ENCODE peak calls at places on chromosome 17, in five cellular contexts. R is CD8-positive, alpha-beta T cell; W is HCT116; Z is stomach; D is brain microvascular endothelial cell. Y is an unnamed sample.

GRCh38 chr17:73192894-73193701 is at the start of gene COG1:
- DNase-seq in R (peak), Z (peak), D (peak), W (peak), Y (peak)

GRCh38 chr17:1865252-1866037 is 35.6 kb downstream of the RPA1 start:
- DNase-seq in D (peak), W (peak), R (peak), Z (peak), Y (peak)

GRCh38 chr17:46013502-46014165 is 14.6 kb downstream of the STH start:
- DNase-seq in D (peak), R (no peak), W (no peak), Z (no peak), Y (no peak)

GRCh38 chr17:83024205-83024971 is 55.0 kb upstream of the METRNL start:
- DNase-seq in D (no peak), W (no peak), Z (no peak), R (no peak), Y (no peak)

GRCh38 chr17:81518785-81519283 is 6.2 kb upstream of the ACTG1 start:
- DNase-seq in D (no peak), R (no peak), W (no peak), Z (peak), Y (no peak)

GRCh38 chr17:17375826-17376225 is 72.7 kb downstream of the NT5M start:
- DNase-seq in D (no peak), W (no peak), Z (no peak), R (no peak), Y (no peak)

GRCh38 chr17:44197980-44198720 is 1.5 kb downstream of the ATXN7L3 start:
- DNase-seq in Z (no peak), D (no peak), W (peak), R (peak), Y (peak)

GRCh38 chr17:72656114-72656763 is 436.2 kb downstream of the SLC39A11 start:
- DNase-seq in Z (no peak), D (no peak), R (no peak), W (no peak), Y (no peak)

GRCh38 chr17:60039096-60039495 is 39.6 kb downstream of the HEATR6 start:
- DNase-seq in W (no peak), Z (no peak), D (peak), R (no peak), Y (no peak)

GRCh38 chr17:47729486-47729885 is 3.5 kb upstream of the TBX21 start:
- DNase-seq in W (no peak), Z (no peak), D (no peak), R (no peak), Y (no peak)

GRCh38 chr17:59121901-59122480 is 15.3 kb upstream of the TRIM37 start:
- DNase-seq in R (no peak), D (no peak), W (no peak), Z (no peak), Y (no peak)

GRCh38 chr17:81912441-81913309 is 1.5 kb upstream of the PCYT2 start:
- DNase-seq in Z (peak), R (no peak), W (peak), D (no peak), Y (no peak)

GRCh38 chr17:15463363-15463762 is 4.1 kb downstream of the CDRT4 start:
- DNase-seq in W (no peak), Z (peak), D (peak), R (no peak), Y (no peak)

GRCh38 chr17:14289162-14289561 is 11.7 kb upstream of the HS3ST3B1 start:
- DNase-seq in Z (no peak), D (no peak), W (no peak), R (no peak), Y (no peak)

GRCh38 chr17:66426397-66427033 is 124.1 kb downstream of the PRKCA start:
- DNase-seq in Z (no peak), R (peak), W (peak), D (no peak), Y (peak)

GRCh38 chr17:66420961-66421371 is 118.6 kb downstream of the PRKCA start:
- DNase-seq in Z (no peak), R (no peak), D (no peak), W (no peak), Y (no peak)

GRCh38 chr17:66425751-66426396 is 123.5 kb downstream of the PRKCA start:
- DNase-seq in D (no peak), Z (no peak), R (no peak), W (no peak), Y (no peak)

GRCh38 chr17:66423436-66423922 is 121.1 kb downstream of the PRKCA start:
- DNase-seq in Z (no peak), W (no peak), R (no peak), D (no peak), Y (no peak)

GRCh38 chr17:66422181-66422580 is 119.8 kb downstream of the PRKCA start:
- DNase-seq in D (no peak), Z (no peak), W (no peak), R (no peak), Y (no peak)
- H3K27ac ChIP-seq in D (peak), Z (peak), W (no peak), R (no peak), Y (no peak)

GRCh38 chr17:61555127-61555531 is 35.9 kb downstream of the NACA2 start:
- DNase-seq in D (no peak), Z (no peak), W (no peak), R (no peak), Y (no peak)

GRCh38 chr17:61547113-61547512 is 43.9 kb downstream of the NACA2 start:
- DNase-seq in R (no peak), W (no peak), D (no peak), Z (no peak), Y (no peak)

GRCh38 chr17:61556224-61557188 is 34.5 kb downstream of the NACA2 start:
- DNase-seq in W (no peak), R (no peak), D (no peak), Z (no peak), Y (no peak)

GRCh38 chr17:61554209-61554608 is 36.8 kb downstream of the NACA2 start:
- DNase-seq in Z (no peak), R (no peak), D (no peak), W (no peak), Y (no peak)

DNA sequence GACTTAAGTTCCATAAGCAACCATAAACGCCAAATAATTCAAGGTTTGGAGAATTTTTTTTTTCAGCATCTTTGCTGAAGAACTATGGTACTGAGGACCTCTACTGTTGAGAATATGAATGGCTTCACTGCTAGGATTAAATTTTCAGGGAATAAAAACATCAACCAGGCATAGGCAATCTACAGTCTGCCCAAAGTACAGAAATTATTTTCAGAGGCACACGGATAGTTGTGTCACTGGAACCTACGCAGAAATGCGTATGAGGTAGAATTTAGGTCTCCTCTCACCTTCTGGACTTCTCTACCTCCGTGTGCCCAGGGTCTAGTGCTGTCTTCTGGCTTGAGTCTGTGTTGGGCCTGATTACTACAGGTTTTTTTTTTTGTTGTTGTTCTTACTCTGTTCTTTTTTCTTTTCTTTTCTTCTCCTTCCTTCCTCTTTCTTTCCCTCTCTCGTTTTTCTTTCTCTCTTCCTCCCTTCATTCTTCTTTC is 39.7 kb downstream of the NACA2 start:
- DNase-seq in D (no peak), Z (no peak), W (peak), R (no peak), Y (no peak)
- TF ChIP-seq CTCF in D (peak), Z (no peak), W (peak), R (peak), Y (no peak)

GRCh38 chr17:50048146-50048720 is 7.7 kb upstream of the ITGA3 start:
- DNase-seq in D (no peak), Z (no peak), W (no peak), R (no peak), Y (no peak)
- H3K27ac ChIP-seq in D (peak), Z (no peak), W (no peak), R (no peak), Y (no peak)

GRCh38 chr17:76558210-76559095 is 18.6 kb downstream of the PRCD start:
- DNase-seq in W (no peak), R (no peak), Z (no peak), D (no peak), Y (no peak)

GRCh38 chr17:76560877-76561221 is 21.0 kb downstream of the PRCD start:
- DNase-seq in R (no peak), Z (no peak), D (no peak), W (no peak), Y (no peak)

GRCh38 chr17:76560036-76560876 is 20.4 kb downstream of the PRCD start:
- DNase-seq in W (no peak), R (no peak), D (no peak), Z (no peak), Y (no peak)

GRCh38 chr17:76556759-76557367 is 17.0 kb downstream of the PRCD start:
- DNase-seq in W (no peak), Z (peak), D (no peak), R (peak), Y (peak)

DNA sequence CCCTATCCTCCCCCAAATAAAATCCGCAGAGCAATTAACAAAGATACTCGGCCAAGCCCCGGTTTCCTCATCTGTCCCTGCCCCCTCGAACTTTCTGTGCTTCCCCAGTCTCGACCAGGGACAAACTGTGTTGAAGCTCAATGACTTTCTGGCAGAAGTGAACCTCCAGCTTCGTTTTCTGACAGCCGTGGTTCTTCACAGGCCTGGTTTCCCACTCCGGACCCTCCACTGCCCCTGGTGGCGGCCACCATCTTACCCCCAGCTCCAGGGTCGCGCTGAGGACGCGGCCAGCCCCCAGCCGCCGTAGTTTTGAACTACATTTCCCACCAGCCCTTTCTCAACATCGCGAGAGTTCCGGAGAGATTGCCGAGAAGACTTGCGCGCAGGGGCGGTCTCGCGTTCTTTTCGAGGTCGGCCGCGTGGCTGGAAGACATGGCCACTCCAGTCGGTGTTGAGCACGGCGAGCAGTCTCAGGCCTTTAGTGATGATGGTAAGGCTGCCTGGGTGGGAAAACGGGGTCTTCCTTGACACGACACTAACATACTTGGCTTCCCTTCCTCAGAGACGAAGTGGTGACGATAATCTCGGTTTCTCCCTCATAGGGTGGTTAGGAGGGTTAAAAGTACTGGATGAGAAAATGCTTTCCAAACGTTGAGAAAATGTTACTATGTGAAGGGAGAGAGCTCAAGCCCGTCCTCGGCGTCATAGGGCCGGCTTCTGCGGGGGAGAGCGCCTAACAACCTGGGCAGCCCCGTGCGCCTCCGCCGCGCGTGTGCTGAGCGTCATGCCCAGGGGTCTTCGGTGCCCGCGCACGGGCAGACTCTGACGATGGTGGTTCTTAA is 17.7 kb downstream of the PRCD start:
- DNase-seq in W (peak), Z (peak), R (peak), D (peak), Y (peak)
- TF ChIP-seq CTCF in W (no peak), Z (no peak), R (peak), D (peak), Y (peak)

GRCh38 chr17:40500190-40500589 is 1.2 kb downstream of the TNS4 start:
- DNase-seq in R (no peak), Z (no peak), W (no peak), D (no peak), Y (no peak)

GRCh38 chr17:40501499-40501911 is at the start of gene TNS4:
- DNase-seq in D (no peak), R (no peak), Z (peak), W (peak), Y (no peak)

GRCh38 chr17:40502716-40503115 is 1.3 kb upstream of the TNS4 start:
- DNase-seq in R (no peak), D (no peak), W (no peak), Z (no peak), Y (no peak)

GRCh38 chr17:40499551-40500189 is 1.8 kb downstream of the TNS4 start:
- DNase-seq in Z (peak), W (no peak), R (no peak), D (peak), Y (no peak)

GRCh38 chr17:40500709-40501108 is 714 bp downstream of the TNS4 start:
- DNase-seq in W (no peak), Z (no peak), D (no peak), R (no peak), Y (no peak)
- H3K27ac ChIP-seq in W (peak), Z (peak), D (no peak), R (no peak), Y (no peak)

GRCh38 chr17:61755078-61755477 is 108.2 kb downstream of the BRIP1 start:
- DNase-seq in R (no peak), W (no peak), Z (no peak), D (no peak), Y (no peak)

GRCh38 chr17:61755668-61756067 is 107.7 kb downstream of the BRIP1 start:
- DNase-seq in R (no peak), W (no peak), Z (no peak), D (no peak), Y (no peak)

GRCh38 chr17:61758430-61758829 is 104.9 kb downstream of the BRIP1 start:
- DNase-seq in W (no peak), D (no peak), R (no peak), Z (no peak), Y (no peak)

GRCh38 chr17:61757168-61757567 is 106.2 kb downstream of the BRIP1 start:
- DNase-seq in D (no peak), W (no peak), Z (no peak), R (no peak), Y (no peak)

DNA sequence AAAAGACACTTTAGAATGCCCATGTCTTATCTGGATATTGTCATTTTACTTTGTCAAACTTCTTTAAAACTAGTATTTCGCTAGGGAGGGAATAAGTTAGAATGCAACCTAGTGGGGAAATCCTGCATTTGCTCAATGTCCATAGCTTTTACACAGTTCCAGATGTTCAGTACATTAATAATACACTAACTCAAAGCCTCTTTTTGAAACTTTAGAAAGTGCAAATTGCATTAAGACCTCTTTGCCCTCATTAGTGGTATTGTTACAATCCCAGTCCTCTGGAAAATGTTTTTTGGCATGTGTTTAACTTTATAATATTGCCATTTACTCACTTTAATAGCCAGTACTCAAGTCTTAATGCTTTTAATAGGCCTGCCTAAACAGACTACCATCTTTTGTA is 106.8 kb downstream of the BRIP1 start:
- DNase-seq in R (no peak), D (no peak), W (no peak), Z (no peak), Y (no peak)
- TF ChIP-seq CTCF in R (no peak), D (no peak), W (no peak), Z (no peak), Y (no peak)

GRCh38 chr17:66386789-66387351 is 84.5 kb downstream of the PRKCA start:
- DNase-seq in D (no peak), Z (no peak), R (no peak), W (no peak), Y (no peak)
- H3K27ac ChIP-seq in D (no peak), Z (no peak), R (no peak), W (no peak), Y (no peak)

DNA sequence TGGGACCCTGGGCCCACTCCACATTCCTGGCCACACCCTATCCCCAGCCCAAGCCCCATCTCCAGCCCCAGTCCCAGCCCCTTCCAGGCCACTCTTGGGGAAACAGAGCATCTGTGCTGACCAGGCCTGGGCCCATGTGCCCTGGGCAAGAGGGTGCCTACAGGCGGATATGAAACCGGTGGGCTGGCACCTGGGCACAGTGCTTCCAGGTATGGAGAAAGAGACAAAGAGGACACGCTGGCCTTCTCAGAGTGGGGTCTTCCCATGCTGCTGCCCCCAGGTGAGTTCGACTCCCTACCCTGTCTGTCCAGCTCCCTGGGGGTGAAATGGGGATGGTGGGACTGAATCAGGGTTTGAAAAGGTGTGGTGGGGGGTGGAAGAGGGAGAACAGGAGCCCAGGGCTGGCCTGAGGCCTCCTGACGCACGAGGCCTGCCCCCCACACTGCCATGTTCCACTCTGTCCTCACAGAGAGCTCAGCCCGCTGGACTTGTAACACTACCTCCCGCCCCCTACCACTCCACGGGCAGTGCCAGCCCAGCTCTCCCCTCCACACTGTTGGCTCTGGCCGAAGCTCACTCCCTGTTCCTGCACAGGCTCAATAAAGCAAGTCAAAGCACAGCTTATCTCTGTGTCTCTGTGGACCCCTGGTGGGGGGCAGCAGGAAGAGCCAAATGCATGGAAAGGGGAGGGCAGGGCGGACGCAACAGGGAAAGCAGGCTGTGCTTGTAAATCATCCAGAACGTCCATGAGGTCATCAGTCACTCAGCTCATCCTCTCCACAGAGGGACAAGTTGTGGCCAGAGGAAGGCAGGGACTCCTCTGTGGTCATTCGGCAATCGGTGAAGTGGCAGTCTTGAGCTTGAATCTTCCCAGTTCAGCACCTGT is 71.1 kb upstream of the TMEM97 start:
- DNase-seq in W (no peak), Z (no peak), D (no peak), R (no peak), Y (no peak)
- TF ChIP-seq CTCF in W (no peak), Z (no peak), D (no peak), R (no peak), Y (no peak)

DNA sequence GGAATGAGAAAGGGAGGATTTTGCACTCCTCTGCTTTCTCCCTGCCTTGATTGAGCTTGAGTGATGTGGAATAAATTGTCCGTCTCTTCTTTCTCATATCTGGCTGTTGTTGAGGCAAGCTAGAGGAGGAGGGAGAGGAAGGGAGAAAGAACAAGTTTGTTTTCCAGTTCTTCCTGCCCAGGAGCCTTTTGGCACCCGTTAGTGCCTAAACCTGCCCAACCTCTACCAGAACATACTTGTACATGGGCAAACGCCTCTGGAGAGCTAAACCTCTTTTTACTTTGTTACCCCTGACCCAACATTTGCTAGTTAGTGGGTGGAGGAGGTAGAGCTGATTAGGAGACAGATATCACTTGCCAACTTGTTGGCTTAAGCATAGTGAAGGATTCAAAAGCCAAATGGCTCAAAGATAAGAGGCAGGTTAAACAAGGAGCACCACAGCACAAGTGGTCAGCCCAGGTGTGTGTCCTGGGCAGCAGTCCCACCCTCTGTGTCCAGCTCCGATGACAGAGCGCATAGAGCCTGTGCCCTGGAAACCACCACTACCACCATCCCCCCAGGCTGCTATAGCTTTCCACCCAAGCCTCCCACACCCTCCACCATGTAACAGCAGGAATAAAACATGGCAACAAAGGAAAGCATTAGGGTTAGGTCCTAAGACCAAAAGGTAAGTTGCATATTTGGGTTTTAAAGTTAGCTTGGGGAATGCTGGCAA is 6.5 kb downstream of the ODF4 start:
- DNase-seq in Z (peak), W (no peak), R (no peak), D (no peak), Y (no peak)
- H3K27ac ChIP-seq in Z (peak), W (no peak), R (no peak), D (no peak), Y (no peak)

GRCh38 chr17:79023886-79024771 is at the start of gene C1QTNF1:
- DNase-seq in W (no peak), R (peak), D (no peak), Z (peak), Y (no peak)
- TF ChIP-seq CTCF in W (no peak), R (peak), D (no peak), Z (no peak), Y (peak)